ENCODE peak calls at places on chromosomes 7 and 10, in nine cellular contexts. M is naive thymus-derived CD4-positive, alpha-beta T cell; Q is kidney epithelial cell; O is CD8-positive, alpha-beta memory T cell; H is heart right ventricle; V is astrocyte of the cerebellum; P is K562; B is upper lobe of left lung; U is AG09309. W is an unnamed sample.

GRCh38 chr7:114087674-114088539 is 169.1 kb upstream of the PPP1R3A start:
- DNase-seq in O (no peak), M (no peak), B (peak), V (no peak), Q (no peak), U (no peak), P (no peak), H (no peak), W (no peak)

GRCh38 chr10:101015582-101015973 is 15.4 kb downstream of the PDZD7 start:
- DNase-seq in M (no peak), O (no peak), P (no peak), B (no peak), U (no peak), Q (no peak), V (no peak), H (no peak), W (no peak)

GRCh38 chr10:132162021-132162531 is 24.7 kb upstream of the DPYSL4 start:
- DNase-seq in U (no peak), P (no peak), V (no peak), H (no peak), O (no peak), B (no peak), Q (no peak), M (peak), W (peak)

GRCh38 chr10:70475661-70476060 is 2.9 kb upstream of the PALD1 start:
- DNase-seq in O (no peak), B (no peak), M (no peak), Q (peak), V (no peak), U (no peak), P (no peak), H (no peak), W (no peak)

GRCh38 chr7:518630-519428 is 817 bp downstream of the PDGFA start:
- DNase-seq in V (no peak), U (peak), Q (no peak), O (no peak), P (peak), H (peak), B (peak), M (peak), W (peak)

GRCh38 chr10:51743146-51743545 is 43.8 kb upstream of the CSTF2T start:
- DNase-seq in O (no peak), Q (no peak), H (no peak), P (no peak), B (no peak), M (no peak), V (no peak), U (no peak), W (no peak)

GRCh38 chr10:23314835-23315239 is 29.8 kb downstream of the C10orf67 start:
- DNase-seq in M (peak), V (peak), Q (peak), H (no peak), O (peak), P (peak), B (no peak), U (peak), W (peak)

GRCh38 chr10:13262433-13262832 is 28.3 kb upstream of the UCMA start:
- DNase-seq in M (no peak), O (no peak), H (no peak), V (no peak), B (no peak), P (no peak), Q (no peak), U (no peak), W (no peak)

GRCh38 chr10:71038921-71039320 is 150.6 kb upstream of the PCBD1 start:
- DNase-seq in U (no peak), V (no peak), O (no peak), Q (no peak), B (no peak), H (no peak), M (no peak), P (no peak), W (no peak)

GRCh38 chr7:18846765-18847215 is 270.6 kb downstream of the TWIST1 start:
- DNase-seq in M (no peak), U (peak), P (no peak), B (no peak), O (no peak), H (no peak), Q (no peak), V (no peak), W (no peak)

GRCh38 chr7:30224511-30225031 is 59.8 kb upstream of the ZNRF2 start:
- DNase-seq in V (peak), O (no peak), P (no peak), H (no peak), Q (peak), U (peak), B (peak), M (no peak), W (peak)

GRCh38 chr10:2856598-2856997 is 210.8 kb upstream of the PFKP start:
- DNase-seq in H (no peak), O (no peak), M (no peak), Q (no peak), B (no peak), U (no peak), V (no peak), P (no peak), W (no peak)

GRCh38 chr7:111708072-111708471 is 145.8 kb upstream of the IMMP2L start:
- DNase-seq in U (no peak), P (peak), M (no peak), O (no peak), B (no peak), Q (no peak), H (no peak), V (no peak), W (no peak)

GRCh38 chr10:118002581-118002980 is 44.2 kb downstream of the RAB11FIP2 start:
- DNase-seq in B (no peak), V (no peak), U (peak), P (no peak), Q (no peak), M (no peak), O (no peak), H (no peak), W (no peak)

GRCh38 chr7:101128040-101128834 is 1.3 kb downstream of the SERPINE1 start:
- DNase-seq in U (no peak), P (peak), O (no peak), V (no peak), Q (no peak), M (no peak), B (no peak), H (no peak), W (peak)

GRCh38 chr10:24483701-24484100 is 240.0 kb downstream of the ARHGAP21 start:
- DNase-seq in O (no peak), V (no peak), B (peak), Q (peak), P (no peak), U (no peak), M (no peak), H (no peak), W (no peak)

GRCh38 chr10:124989526-124989925 is 47.6 kb downstream of the ZRANB1 start:
- DNase-seq in O (no peak), M (no peak), V (no peak), B (no peak), P (no peak), Q (no peak), U (no peak), H (no peak), W (no peak)

GRCh38 chr10:33594475-33594874 is 260.0 kb upstream of the NRP1 start:
- DNase-seq in H (no peak), M (no peak), O (no peak), B (no peak), U (no peak), V (no peak), Q (peak), P (no peak), W (no peak)

GRCh38 chr7:103391976-103392375 is 44.5 kb downstream of the PSMC2 start:
- DNase-seq in B (no peak), O (no peak), M (no peak), H (no peak), V (no peak), Q (no peak), U (no peak), P (no peak), W (no peak)

GRCh38 chr7:101441890-101442289 is 79.2 kb downstream of the COL26A1 start:
- DNase-seq in U (no peak), P (no peak), M (no peak), B (no peak), O (no peak), H (no peak), V (no peak), Q (no peak), W (no peak)

GRCh38 chr10:116567335-116567734 is 21.6 kb downstream of the PNLIP start:
- DNase-seq in O (no peak), B (no peak), V (no peak), H (no peak), P (no peak), U (no peak), M (no peak), Q (no peak), W (no peak)

GRCh38 chr10:6108631-6109443 is 20.0 kb downstream of the RBM17 start:
- DNase-seq in M (peak), V (no peak), O (no peak), P (peak), U (no peak), B (no peak), H (no peak), Q (no peak), W (peak)

GRCh38 chr7:70764004-70764691 is 367.8 kb upstream of the GALNT17 start:
- DNase-seq in V (no peak), P (no peak), H (no peak), O (no peak), M (no peak), B (no peak), U (no peak), Q (no peak), W (no peak)

GRCh38 chr7:13060173-13060572 is 372.7 kb downstream of the ARL4A start:
- DNase-seq in P (no peak), M (no peak), H (no peak), V (no peak), B (no peak), Q (no peak), O (no peak), U (no peak), W (no peak)

GRCh38 chr7:31082450-31082849 is 30.3 kb downstream of the ADCYAP1R1 start:
- DNase-seq in Q (no peak), O (no peak), U (no peak), B (no peak), H (no peak), M (no peak), P (no peak), V (no peak), W (no peak)

GRCh38 chr10:121080324-121080807 is 229.2 kb downstream of the WDR11 start:
- DNase-seq in B (no peak), U (no peak), V (no peak), M (no peak), O (no peak), P (no peak), Q (no peak), H (peak), W (peak)

GRCh38 chr7:158973440-158973839 is 117.1 kb downstream of the DYNC2I1 start:
- DNase-seq in U (no peak), H (no peak), V (no peak), Q (no peak), M (peak), O (peak), B (no peak), P (peak), W (peak)

GRCh38 chr7:1750541-1751021 is 80.5 kb downstream of the ELFN1 start:
- DNase-seq in U (no peak), B (no peak), Q (no peak), M (no peak), O (no peak), P (no peak), V (no peak), H (no peak), W (no peak)

GRCh38 chr10:70920519-70920918 is 32.2 kb upstream of the PCBD1 start:
- DNase-seq in M (no peak), V (no peak), Q (no peak), H (no peak), O (no peak), B (peak), P (no peak), U (no peak), W (no peak)

GRCh38 chr10:97713828-97714400 is 384 bp downstream of the MARVELD1 start:
- DNase-seq in P (peak), O (peak), V (no peak), H (peak), U (no peak), Q (no peak), B (peak), M (peak), W (peak)

GRCh38 chr7:155947051-155947450 is 134.8 kb upstream of the SHH start:
- DNase-seq in B (no peak), M (no peak), P (no peak), U (no peak), V (no peak), Q (peak), H (no peak), O (no peak), W (no peak)

GRCh38 chr10:92569071-92569470 is 4.8 kb downstream of the IDE start:
- DNase-seq in M (no peak), H (no peak), Q (no peak), B (no peak), V (no peak), P (no peak), O (no peak), U (no peak), W (no peak)

GRCh38 chr7:119197872-119198527 is 973.5 kb downstream of the ANKRD7 start:
- DNase-seq in O (no peak), V (peak), U (no peak), M (no peak), B (peak), H (no peak), P (peak), Q (peak), W (peak)

GRCh38 chr10:28089467-28089866 is 90.6 kb upstream of the ODAD2 start:
- DNase-seq in O (no peak), U (peak), Q (peak), B (no peak), H (no peak), M (no peak), P (no peak), V (peak), W (no peak)

GRCh38 chr10:77563638-77564270 is 73.9 kb downstream of the KCNMA1 start:
- DNase-seq in M (no peak), H (no peak), V (no peak), Q (no peak), U (no peak), P (no peak), B (no peak), O (no peak), W (no peak)

GRCh38 chr7:137439829-137440433 is 96.4 kb upstream of the PTN start:
- DNase-seq in B (no peak), M (no peak), Q (no peak), H (no peak), P (no peak), V (no peak), U (no peak), O (no peak), W (peak)

GRCh38 chr10:92750788-92751533 is 61.2 kb downstream of the HHEX start:
- DNase-seq in V (no peak), P (no peak), Q (no peak), H (no peak), O (no peak), B (no peak), M (no peak), U (peak), W (no peak)

GRCh38 chr10:132575320-132576201 is 38.0 kb downstream of the INPP5A start:
- DNase-seq in P (no peak), V (peak), Q (peak), U (peak), O (no peak), M (no peak), H (no peak), B (no peak), W (no peak)

GRCh38 chr7:82685214-82685613 is 241.6 kb upstream of the CACNA2D1 start:
- DNase-seq in H (no peak), P (no peak), Q (no peak), V (no peak), M (no peak), U (no peak), B (no peak), O (no peak), W (no peak)

GRCh38 chr7:127885843-127886242 is 145.4 kb downstream of the LRRC4 start:
- DNase-seq in Q (no peak), P (peak), U (no peak), M (no peak), V (peak), H (no peak), B (no peak), O (no peak), W (peak)

DNA sequence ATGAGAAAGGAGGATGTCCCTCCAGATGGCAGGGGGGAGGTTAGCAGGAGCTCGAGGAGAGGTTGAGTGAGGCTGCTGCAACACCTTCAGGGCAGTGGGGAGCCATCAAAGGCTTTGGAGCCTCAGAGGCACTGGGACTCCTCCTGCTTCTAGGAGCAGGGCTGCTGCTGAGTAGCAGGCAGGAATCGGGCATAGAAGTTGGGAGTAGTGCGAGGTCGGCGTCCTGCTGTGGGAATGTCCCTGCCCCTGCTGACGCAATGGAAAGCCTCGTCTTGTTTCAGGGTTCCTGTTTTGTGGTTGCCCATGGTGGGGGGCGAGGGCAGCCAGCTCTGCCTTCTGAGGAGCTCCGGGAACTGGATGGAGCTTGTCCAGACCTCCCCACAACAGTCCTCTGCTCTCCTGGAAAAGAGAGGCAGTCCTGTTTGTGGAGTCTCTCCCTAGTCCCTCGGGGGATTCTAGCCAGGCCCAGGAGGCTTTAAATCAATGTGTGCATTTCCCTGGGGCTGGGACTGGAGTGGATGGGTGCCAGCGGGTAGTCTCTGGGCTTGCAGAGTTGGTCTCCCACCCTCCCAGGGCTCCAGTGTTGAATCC is 98.8 kb upstream of the PPIF start:
- DNase-seq in V (peak), O (no peak), B (peak), U (no peak), Q (no peak), H (peak), P (no peak), M (no peak), W (no peak)
- H3K4me3 ChIP-seq in V (no peak), O (no peak), B (no peak), U (no peak), Q (no peak), H (no peak), P (no peak), M (no peak), W (no peak)

GRCh38 chr10:111075577-111076185 is 1.1 kb upstream of the ADRA2A start:
- DNase-seq in O (no peak), M (no peak), H (no peak), U (no peak), V (no peak), B (no peak), P (no peak), Q (no peak), W (no peak)
- H3K4me3 ChIP-seq in O (no peak), M (peak), H (peak), U (peak), V (peak), B (peak), P (no peak), Q (no peak), W (peak)

GRCh38 chr7:140640060-140640611 is 477 bp downstream of the DENND2A start:
- DNase-seq in Q (no peak), O (no peak), M (no peak), V (no peak), P (no peak), B (no peak), H (peak), U (no peak), W (peak)
- H3K4me3 ChIP-seq in Q (peak), O (no peak), M (peak), V (peak), P (no peak), B (peak), H (peak), U (peak), W (peak)

GRCh38 chr10:58758311-58758710 is 245.6 kb downstream of the BICC1 start:
- DNase-seq in V (no peak), H (no peak), P (no peak), O (no peak), B (no peak), M (no peak), U (no peak), Q (no peak), W (no peak)

GRCh38 chr10:58757352-58758071 is 244.8 kb downstream of the BICC1 start:
- DNase-seq in Q (no peak), O (no peak), H (no peak), M (no peak), U (no peak), B (no peak), V (no peak), P (no peak), W (no peak)

GRCh38 chr10:58754419-58755180 is 241.9 kb downstream of the BICC1 start:
- DNase-seq in H (no peak), U (no peak), B (no peak), O (no peak), M (no peak), P (no peak), V (no peak), Q (no peak), W (no peak)

GRCh38 chr10:58755688-58756087 is 243.0 kb downstream of the BICC1 start:
- DNase-seq in O (no peak), V (peak), U (peak), M (no peak), H (no peak), Q (peak), P (no peak), B (no peak), W (peak)

GRCh38 chr10:58756126-58756525 is 243.5 kb downstream of the BICC1 start:
- DNase-seq in U (no peak), V (peak), B (no peak), H (no peak), O (no peak), M (no peak), P (no peak), Q (peak), W (peak)
- H3K4me3 ChIP-seq in U (peak), V (no peak), B (no peak), H (peak), O (no peak), M (no peak), P (no peak), Q (peak), W (no peak)

GRCh38 chr10:112225771-112226438 is 42.3 kb upstream of the GPAM start:
- DNase-seq in U (no peak), V (no peak), H (no peak), O (no peak), B (no peak), Q (no peak), M (no peak), P (no peak), W (no peak)

GRCh38 chr10:112229096-112229495 is 45.5 kb upstream of the GPAM start:
- DNase-seq in M (no peak), O (no peak), Q (no peak), P (no peak), B (no peak), H (no peak), V (no peak), U (no peak), W (no peak)

GRCh38 chr10:112224933-112225529 is 41.5 kb upstream of the GPAM start:
- DNase-seq in V (no peak), B (no peak), P (no peak), H (no peak), Q (no peak), O (no peak), U (no peak), M (no peak), W (no peak)

GRCh38 chr10:112226439-112227248 is 43.1 kb upstream of the GPAM start:
- DNase-seq in O (no peak), H (no peak), B (no peak), U (no peak), Q (no peak), M (no peak), V (no peak), P (no peak), W (no peak)

GRCh38 chr10:112227331-112227961 is 43.9 kb upstream of the GPAM start:
- DNase-seq in O (no peak), U (peak), B (peak), Q (no peak), P (no peak), H (no peak), M (no peak), V (peak), W (no peak)
- H3K4me3 ChIP-seq in O (no peak), U (no peak), B (no peak), Q (no peak), P (no peak), H (no peak), M (no peak), V (no peak), W (no peak)